ENCODE peak calls at places on chromosomes 16 and 17, in eight cellular contexts. D, O, U, J, S, K, G and Q are unnamed samples.

GRCh38 chr16:59324462-59324861 is 590.3 kb upstream of the GOT2 start:
- DNase-seq in S (no peak), U (no peak), O (no peak), K (no peak), J (no peak), D (no peak), G (no peak), Q (no peak)

GRCh38 chr17:47720754-47721533 is 12.1 kb upstream of the TBX21 start:
- DNase-seq in D (no peak), G (no peak), O (peak; percentile 20), J (no peak), S (peak; percentile 69), U (peak; percentile 77), K (peak; percentile 70), Q (no peak)

GRCh38 chr16:66925322-66925840 is at the start of gene RRAD:
- DNase-seq in U (peak; percentile 19), J (peak; percentile 72), K (no peak), O (no peak), D (peak; percentile 89), S (no peak), G (peak; percentile 64), Q (no peak)

GRCh38 chr16:64096671-64097070 is 1025.2 kb downstream of the CDH11 start:
- DNase-seq in S (no peak), O (no peak), D (no peak), J (no peak), U (no peak), G (no peak), K (no peak), Q (no peak)

GRCh38 chr17:21318439-21318838 is 33.9 kb downstream of the MAP2K3 start:
- DNase-seq in J (no peak), G (no peak), U (no peak), D (no peak), K (no peak), O (no peak), S (no peak), Q (no peak)

GRCh38 chr16:19088341-19088916 is 21.0 kb downstream of the COQ7 start:
- DNase-seq in O (no peak), D (no peak), G (no peak), S (no peak), J (no peak), K (no peak), U (no peak), Q (no peak)

GRCh38 chr17:8556074-8556473 is 74.5 kb downstream of the MYH10 start:
- DNase-seq in G (peak; percentile 35), K (no peak), D (no peak), J (no peak), U (no peak), S (no peak), O (no peak), Q (no peak)

GRCh38 chr17:19766016-19766415 is 17.9 kb upstream of the ALDH3A1 start:
- DNase-seq in S (no peak), J (no peak), K (no peak), G (no peak), D (no peak), U (no peak), O (no peak), Q (no peak)

GRCh38 chr16:57025941-57026777 is 36.8 kb downstream of the NLRC5 start:
- DNase-seq in J (no peak), K (no peak), G (no peak), O (no peak), D (no peak), S (no peak), U (no peak), Q (no peak)

GRCh38 chr17:39002991-39003715 is 36.0 kb upstream of the FBXO47 start:
- DNase-seq in S (peak; percentile 69), K (no peak), U (no peak), O (no peak), D (peak; percentile 92), J (peak; percentile 91), G (peak; percentile 94), Q (no peak)

GRCh38 chr17:69654981-69655581 is 240.6 kb downstream of the MAP2K6 start:
- DNase-seq in G (peak; percentile 92), D (no peak), U (peak; percentile 18), K (no peak), O (no peak), J (no peak), S (no peak), Q (no peak)

GRCh38 chr17:19646788-19647696 is 1.5 kb upstream of the ALDH3A2 start:
- DNase-seq in U (peak; percentile 95), K (no peak), G (peak; percentile 36), J (no peak), O (no peak), S (no peak), D (no peak), Q (no peak)

GRCh38 chr17:55731586-55732250 is 9.1 kb upstream of the TMEM100 start:
- DNase-seq in D (peak; percentile 85), U (peak; percentile 57), O (no peak), K (no peak), S (no peak), G (peak; percentile 70), J (peak; percentile 78), Q (no peak)

GRCh38 chr16:85165781-85166180 is 53.5 kb upstream of the CIBAR2 start:
- DNase-seq in S (no peak), J (no peak), K (no peak), U (no peak), D (peak; percentile 3), O (no peak), G (no peak), Q (no peak)

GRCh38 chr16:85163278-85164112 is 51.2 kb upstream of the CIBAR2 start:
- DNase-seq in K (no peak), J (no peak), U (no peak), D (no peak), G (no peak), S (no peak), O (no peak), Q (no peak)

GRCh38 chr16:85164838-85165516 is 52.7 kb upstream of the CIBAR2 start:
- DNase-seq in U (no peak), O (no peak), D (peak; percentile 26), K (no peak), S (no peak), J (no peak), G (no peak), Q (no peak)

GRCh38 chr16:85159226-85159980 is 47.1 kb upstream of the CIBAR2 start:
- DNase-seq in U (no peak), K (no peak), J (no peak), S (no peak), O (no peak), G (no peak), D (peak; percentile 21), Q (no peak)

DNA sequence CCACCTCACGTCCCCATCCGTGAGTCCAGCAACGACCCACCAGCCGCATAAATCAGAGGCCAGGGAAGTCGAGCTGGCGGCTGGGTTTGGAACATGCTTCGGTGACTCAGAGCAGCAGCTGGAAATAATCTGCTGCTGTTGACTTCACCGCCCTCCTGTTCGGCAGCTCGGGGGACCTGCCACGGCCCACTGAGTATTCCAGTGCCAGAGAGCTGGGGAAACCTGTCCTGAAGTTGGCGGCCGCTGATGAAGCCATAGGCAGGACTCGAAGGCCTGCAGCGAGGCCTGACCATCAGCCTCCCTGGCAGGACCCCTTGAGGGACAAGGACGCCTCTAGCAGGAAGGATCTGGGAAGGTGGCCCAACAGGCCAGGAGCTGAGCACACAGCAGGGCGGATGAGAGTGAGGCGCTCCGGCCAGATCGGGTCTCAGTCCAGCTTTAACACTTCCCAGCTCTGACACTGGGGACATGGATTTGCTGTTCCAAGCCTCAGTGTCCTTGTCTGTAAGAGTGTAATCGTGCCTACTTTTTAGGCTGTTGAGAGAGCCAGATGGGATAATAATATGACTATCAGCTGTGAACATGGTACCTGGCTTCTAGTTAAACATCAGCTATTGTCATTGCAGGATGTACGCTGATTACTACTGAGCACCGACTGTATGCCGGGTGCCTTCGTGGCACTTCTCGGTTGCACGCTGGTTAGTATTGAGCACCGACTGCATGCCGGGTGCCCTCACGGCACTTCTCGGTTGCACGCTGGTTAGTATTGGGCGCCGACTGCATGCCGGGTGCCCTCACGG is 50.4 kb upstream of the CIBAR2 start:
- DNase-seq in J (peak; percentile 49), S (no peak), O (no peak), D (peak; percentile 74), U (no peak), K (peak; percentile 79), G (peak; percentile 84), Q (no peak)
- H3K4me3 ChIP-seq in J (no peak overlapping the region), S (no peak overlapping the region), O (no peak overlapping the region), D (no peak overlapping the region), U (no peak overlapping the region), K (no peak overlapping the region), G (no peak overlapping the region), Q (no peak overlapping the region)

DNA sequence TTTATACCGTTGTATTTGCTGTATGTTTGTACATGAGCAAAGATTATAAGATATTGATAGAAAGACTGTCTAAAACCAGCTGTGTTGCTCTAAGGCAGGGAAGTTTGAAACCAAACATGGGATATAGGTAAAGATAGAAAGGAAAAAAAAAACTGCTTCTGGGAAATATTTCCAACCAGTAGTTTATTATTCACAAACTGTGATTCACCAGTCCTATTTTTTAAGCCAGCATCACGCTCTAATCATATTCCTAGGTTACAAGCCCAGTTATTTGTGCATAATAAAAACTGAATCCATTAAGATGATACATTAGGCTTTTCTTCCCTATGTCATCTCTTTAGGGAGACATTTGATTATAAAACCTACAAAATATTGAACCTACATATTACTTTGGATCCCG is 4.0 kb downstream of the ERN1 start:
- DNase-seq in K (no peak), D (no peak), J (no peak), G (peak; percentile 32), O (no peak), S (no peak), U (no peak), Q (no peak)
- H3K4me3 ChIP-seq in K (no peak overlapping the region), D (no peak overlapping the region), J (no peak overlapping the region), G (no peak overlapping the region), O (peak overlapping the region; percentile 21), S (no peak overlapping the region), U (no peak overlapping the region), Q (no peak overlapping the region)

GRCh38 chr16:2968368-2968737 is 795 bp upstream of the PAQR4 start:
- DNase-seq in S (no peak), G (no peak), U (no peak), O (no peak), K (no peak), D (no peak), J (no peak), Q (no peak)
- H3K4me3 ChIP-seq in S (peak overlapping the region; percentile 64), G (no peak overlapping the region), U (no peak overlapping the region), O (no peak overlapping the region), K (no peak overlapping the region), D (peak overlapping the region; percentile 77), J (peak overlapping the region; percentile 78), Q (peak overlapping the region; percentile 91)

GRCh38 chr17:50778471-50778870 is 11.2 kb upstream of the ANKRD40CL start:
- DNase-seq in O (no peak), K (no peak), U (no peak), S (no peak), J (no peak), D (no peak), G (no peak), Q (no peak)

GRCh38 chr17:50778988-50779387 is 11.7 kb upstream of the ANKRD40CL start:
- DNase-seq in K (no peak), J (no peak), D (no peak), U (no peak), O (no peak), G (no peak), S (no peak), Q (no peak)

GRCh38 chr17:50779747-50780363 is 12.5 kb upstream of the ANKRD40CL start:
- DNase-seq in U (no peak), D (no peak), J (no peak), S (peak; percentile 48), O (peak; percentile 39), K (no peak), G (no peak), Q (no peak)

GRCh38 chr17:50783193-50783660 is 15.9 kb upstream of the ANKRD40CL start:
- DNase-seq in J (peak; percentile 86), U (peak; percentile 93), S (peak; percentile 58), D (peak; percentile 81), G (peak; percentile 88), K (peak; percentile 97), O (peak; percentile 64), Q (peak; percentile 38)

GRCh38 chr17:50781167-50781566 is 13.8 kb upstream of the ANKRD40CL start:
- DNase-seq in O (no peak), K (no peak), S (no peak), J (no peak), D (peak; percentile 36), G (no peak), U (no peak), Q (no peak)
- H3K4me3 ChIP-seq in O (no peak overlapping the region), K (no peak overlapping the region), S (no peak overlapping the region), J (peak overlapping the region; percentile 33), D (peak overlapping the region; percentile 23), G (peak overlapping the region; percentile 47), U (no peak overlapping the region), Q (no peak overlapping the region)